ENCODE peak calls at places on chromosomes 6 and 20, in five cellular contexts. B is BJ, S is body of pancreas, P is lower leg skin, F is Panc1. N is an unnamed sample.

GRCh38 chr20:58576590-58576944 is 61.4 kb upstream of the APCDD1L start:
- DNase-seq in B (no peak), S (peak), P (no peak), F (no peak), N (no peak)

GRCh38 chr6:25623874-25624273 is 28.1 kb upstream of the SCGN start:
- DNase-seq in B (no peak), S (no peak), P (no peak), F (no peak), N (no peak)

GRCh38 chr20:53163486-53163885 is 191.3 kb downstream of the TSHZ2 start:
- DNase-seq in B (no peak), S (no peak), P (no peak), F (no peak), N (no peak)

GRCh38 chr6:110035321-110035720 is 57.2 kb downstream of the GPR6 start:
- DNase-seq in B (no peak), S (no peak), P (no peak), F (no peak), N (no peak)

GRCh38 chr6:167932468-167933276 is 64.8 kb upstream of the KIF25 start:
- DNase-seq in B (no peak), S (peak), P (no peak), F (no peak), N (no peak)

GRCh38 chr6:18410412-18410811 is 23.3 kb downstream of the RNF144B start:
- DNase-seq in B (no peak), S (no peak), P (no peak), F (no peak), N (no peak)

GRCh38 chr20:8304124-8304800 is 172.2 kb downstream of the PLCB1 start:
- DNase-seq in B (no peak), S (no peak), P (no peak), F (no peak), N (no peak)

GRCh38 chr20:44746367-44747165 is 901 bp downstream of the KCNK15 start:
- DNase-seq in B (no peak), S (peak), P (no peak), F (no peak), N (no peak)

GRCh38 chr6:11606287-11606686 is 68.7 kb downstream of the TMEM170B start:
- DNase-seq in B (no peak), S (peak), P (no peak), F (no peak), N (no peak)

GRCh38 chr20:35018578-35019371 is 63.1 kb downstream of the MYH7B start:
- DNase-seq in B (no peak), S (no peak), P (no peak), F (no peak), N (peak)

GRCh38 chr6:30548375-30548774 is 7.9 kb downstream of the GNL1 start:
- DNase-seq in B (no peak), S (no peak), P (no peak), F (no peak), N (no peak)

GRCh38 chr6:128822271-128822670 is 60.7 kb upstream of the LAMA2 start:
- DNase-seq in B (no peak), S (no peak), P (no peak), F (no peak), N (peak)

GRCh38 chr20:40468759-40469158 is 220.3 kb downstream of the MAFB start:
- DNase-seq in B (no peak), S (no peak), P (no peak), F (no peak), N (no peak)

GRCh38 chr6:35469711-35470662 is 1.8 kb downstream of the RPL10A start:
- DNase-seq in B (no peak), S (peak), P (no peak), F (no peak), N (no peak)

GRCh38 chr20:58389324-58389967 is 417 bp downstream of the VAPB start:
- DNase-seq in B (no peak), S (peak), P (no peak), F (no peak), N (no peak)

GRCh38 chr6:47169785-47170685 is 127.9 kb upstream of the ADGRF1 start:
- DNase-seq in B (no peak), S (no peak), P (no peak), F (no peak), N (no peak)

GRCh38 chr6:15400572-15401004 is 154.7 kb downstream of the JARID2 start:
- DNase-seq in B (no peak), S (peak), P (no peak), F (no peak), N (peak)

GRCh38 chr6:6599468-6599873 is 11.0 kb downstream of the LY86 start:
- DNase-seq in B (no peak), S (no peak), P (peak), F (no peak), N (no peak)

GRCh38 chr20:31716818-31717477 is 5.7 kb downstream of the BCL2L1 start:
- DNase-seq in B (no peak), S (no peak), P (no peak), F (no peak), N (no peak)

GRCh38 chr6:168413018-168413720 is 27.8 kb upstream of the SMOC2 start:
- DNase-seq in B (no peak), S (no peak), P (no peak), F (no peak), N (no peak)

GRCh38 chr6:125094563-125094962 is 59.0 kb upstream of the TPD52L1 start:
- DNase-seq in B (no peak), S (no peak), P (no peak), F (no peak), N (no peak)

GRCh38 chr6:42555477-42556457 is 8.1 kb upstream of the UBR2 start:
- DNase-seq in B (no peak), S (no peak), P (no peak), F (no peak), N (no peak)

GRCh38 chr6:111423960-111424846 is 58.8 kb downstream of the REV3L start:
- DNase-seq in B (no peak), S (peak), P (no peak), F (no peak), N (no peak)

GRCh38 chr6:83592770-83593394 is 80.5 kb downstream of the PRSS35 start:
- DNase-seq in B (no peak), S (peak), P (no peak), F (peak), N (no peak)

GRCh38 chr6:7566031-7566556 is 23.9 kb upstream of the SNRNP48 start:
- DNase-seq in B (no peak), S (no peak), P (no peak), F (no peak), N (no peak)

GRCh38 chr20:41631826-41632225 is 13.6 kb upstream of the CHD6 start:
- DNase-seq in B (peak), S (no peak), P (peak), F (no peak), N (no peak)

GRCh38 chr6:149733321-149733720 is 13.0 kb downstream of the NUP43 start:
- DNase-seq in B (no peak), S (no peak), P (no peak), F (no peak), N (no peak)

GRCh38 chr6:107820571-107821261 is 3.4 kb downstream of the SCML4 start:
- DNase-seq in B (no peak), S (peak), P (no peak), F (no peak), N (no peak)

GRCh38 chr20:34390769-34391447 is 27.8 kb downstream of the ITCH start:
- DNase-seq in B (peak), S (peak), P (peak), F (peak), N (no peak)

GRCh38 chr20:48467622-48468021 is 360.2 kb downstream of the PREX1 start:
- DNase-seq in B (no peak), S (no peak), P (no peak), F (no peak), N (no peak)

GRCh38 chr20:53981752-53982437 is 88.5 kb downstream of the BCAS1 start:
- DNase-seq in B (no peak), S (no peak), P (no peak), F (no peak), N (no peak)

GRCh38 chr6:117920493-117920845 is 13.4 kb downstream of the SLC35F1 start:
- DNase-seq in B (no peak), S (peak), P (no peak), F (no peak), N (no peak)

GRCh38 chr6:46757206-46757564 is 10.5 kb downstream of the ANKRD66 start:
- DNase-seq in B (no peak), S (no peak), P (no peak), F (no peak), N (no peak)

GRCh38 chr6:133630651-133631050 is 258.3 kb upstream of the TCF21 start:
- DNase-seq in B (no peak), S (no peak), P (no peak), F (no peak), N (no peak)

GRCh38 chr20:41165001-41165882 is 27.9 kb downstream of the PLCG1 start:
- DNase-seq in B (no peak), S (no peak), P (no peak), F (no peak), N (no peak)

GRCh38 chr6:73884540-73884939 is 188.5 kb downstream of the CD109 start:
- DNase-seq in B (no peak), S (no peak), P (no peak), F (no peak), N (no peak)

GRCh38 chr6:112007805-112008204 is 46.1 kb upstream of the CCN6 start:
- DNase-seq in B (no peak), S (no peak), P (no peak), F (no peak), N (peak)

GRCh38 chr6:3162565-3163247 is 5.4 kb upstream of the TUBB2A start:
- DNase-seq in B (no peak), S (peak), P (peak), F (no peak), N (peak)

GRCh38 chr20:4795394-4795793 is 73.7 kb downstream of the PRND start:
- DNase-seq in B (no peak), S (no peak), P (peak), F (no peak), N (no peak)

GRCh38 chr20:44398303-44398702 is 42.8 kb downstream of the HNF4A start:
- DNase-seq in B (no peak), S (no peak), P (no peak), F (no peak), N (no peak)

DNA sequence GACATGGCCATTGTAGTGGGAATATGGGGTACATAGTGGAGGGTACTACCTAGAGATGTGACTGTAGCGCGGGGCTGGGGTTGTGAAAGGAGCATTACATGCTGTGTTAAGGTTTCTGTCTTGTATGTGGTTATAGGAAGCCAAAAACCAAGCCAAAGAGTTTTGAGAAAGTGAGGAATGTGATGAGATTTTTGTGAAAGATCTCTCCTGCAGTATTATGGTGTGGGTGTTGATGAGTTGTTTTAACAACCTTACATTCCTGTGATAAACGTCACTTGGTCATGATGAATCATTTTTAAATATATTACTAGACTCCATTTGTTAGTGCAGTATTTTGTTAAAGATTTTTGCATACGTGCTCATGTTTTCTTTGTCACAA is 48.9 kb downstream of the ZFAND3 start:
- DNase-seq in B (peak), S (no peak), P (no peak), F (no peak), N (no peak)
- H3K4me3 ChIP-seq in B (no peak), S (no peak), P (no peak), F (no peak), N (no peak)

DNA sequence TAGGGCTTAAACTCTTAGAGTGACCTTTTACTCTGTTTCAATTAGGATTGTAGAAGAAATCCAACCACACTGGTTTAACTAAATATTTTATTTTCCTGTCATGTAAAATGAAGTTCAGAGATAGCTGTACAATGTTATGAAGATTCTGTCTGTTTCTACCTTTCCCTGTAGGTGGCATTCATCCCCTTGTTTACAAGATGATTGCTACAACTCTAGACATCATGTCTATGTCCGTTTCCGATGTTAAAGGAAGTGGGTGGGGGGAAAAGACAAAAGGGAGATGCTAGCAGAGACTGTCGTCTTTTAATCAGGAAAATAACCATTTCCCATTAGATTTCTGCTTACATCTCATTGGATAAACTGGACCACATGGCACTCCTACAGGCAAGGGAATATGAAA is 30.9 kb upstream of the RIMS1 start:
- DNase-seq in B (no peak), S (no peak), P (no peak), F (no peak), N (no peak)
- TF ChIP-seq CTCF in B (peak), S (no peak), P (no peak), F (peak), N (no peak)

GRCh38 chr20:36084897-36085617 is 69.5 kb upstream of the EPB41L1 start:
- DNase-seq in B (no peak), S (no peak), P (no peak), F (peak), N (no peak)
- H3K4me3 ChIP-seq in B (no peak), S (no peak), P (no peak), F (no peak), N (no peak)

DNA sequence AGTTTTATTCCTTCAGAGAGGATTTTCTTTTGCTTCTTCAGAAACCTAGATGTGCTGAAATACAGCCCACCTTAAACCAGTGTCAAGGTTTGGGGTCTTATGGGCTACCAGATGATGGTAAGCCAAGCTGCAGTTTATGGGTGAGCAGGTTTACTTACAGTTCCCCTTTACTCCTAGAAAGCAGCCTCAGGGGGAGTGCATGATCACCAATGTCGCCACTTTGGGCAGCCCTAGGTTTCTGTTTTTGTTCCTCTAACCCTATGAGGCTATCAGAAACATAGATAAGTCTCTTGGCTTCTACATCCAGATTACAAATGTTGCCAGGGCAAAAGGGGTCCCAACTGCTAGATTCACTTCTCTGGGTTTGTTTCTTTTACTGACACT is 67.2 kb downstream of the TRIM27 start:
- DNase-seq in B (no peak), S (no peak), P (no peak), F (no peak), N (no peak)
- TF ChIP-seq CTCF in B (no peak), S (no peak), P (no peak), F (no peak), N (no peak)

N was measured in ovary.